ENCODE peak calls at places on chromosomes 7 and 10, in nine cellular contexts. X is pancreas; U is SK-N-SH; M is HCT116; Q is aorta; D is naive thymus-derived CD4-positive, alpha-beta T cell; O is SJSA1; F is heart left ventricle; E is adrenal gland. R is an unnamed sample.

GRCh38 chr7:47709051-47709450 is 127.1 kb upstream of the TNS3 start:
- DNase-seq in X (no peak), U (no peak), M (no peak), Q (no peak), D (no peak), O (no peak), F (no peak), E (no peak), R (no peak)

GRCh38 chr7:130845581-130846085 is 111.6 kb upstream of the KLF14 start:
- DNase-seq in X (no peak), U (no peak), M (peak; percentile 88), Q (no peak), D (no peak), O (peak; percentile 75), F (no peak), E (no peak), R (no peak)

GRCh38 chr10:68543004-68543918 is 15.9 kb upstream of the SLC25A16 start:
- DNase-seq in X (no peak), U (no peak), M (peak; percentile 48), Q (no peak), D (no peak), O (no peak), F (no peak), E (no peak), R (no peak)

GRCh38 chr7:48101880-48102448 is 12.9 kb downstream of the UPP1 start:
- DNase-seq in X (no peak), U (no peak), M (no peak), Q (no peak), D (no peak), O (no peak), F (no peak), E (no peak), R (no peak)

GRCh38 chr10:103890194-103890658 is 27.8 kb downstream of the STN1 start:
- DNase-seq in X (peak; percentile 62), U (no peak), M (peak; percentile 79), Q (no peak), D (no peak), O (no peak), F (no peak), E (peak; percentile 47), R (peak; percentile 35)

GRCh38 chr10:102418612-102419560 is at the start of gene PSD:
- DNase-seq in X (peak; percentile 35), U (peak; percentile 94), M (no peak), Q (no peak), D (no peak), O (no peak), F (no peak), E (peak; percentile 14), R (no peak)

GRCh38 chr10:44399478-44400451 is 14.9 kb upstream of the CXCL12 start:
- DNase-seq in X (no peak), U (no peak), M (no peak), Q (no peak), D (no peak), O (no peak), F (no peak), E (no peak), R (no peak)

GRCh38 chr10:46233101-46233500 is 53.7 kb upstream of the ANTXRL start:
- DNase-seq in X (no peak), U (no peak), M (no peak), Q (peak; percentile 26), D (no peak), O (no peak), F (peak; percentile 2), E (no peak), R (no peak)

GRCh38 chr10:51800725-51801455 is 101.5 kb upstream of the CSTF2T start:
- DNase-seq in X (no peak), U (no peak), M (no peak), Q (no peak), D (no peak), O (no peak), F (no peak), E (no peak), R (no peak)

GRCh38 chr7:87590578-87590977 is 10.1 kb downstream of the ABCB1 start:
- DNase-seq in X (no peak), U (no peak), M (no peak), Q (no peak), D (no peak), O (no peak), F (no peak), E (no peak), R (no peak)

GRCh38 chr7:87596136-87596535 is 4.5 kb downstream of the ABCB1 start:
- DNase-seq in X (no peak), U (peak; percentile 39), M (no peak), Q (no peak), D (no peak), O (no peak), F (no peak), E (no peak), R (no peak)

GRCh38 chr7:87592300-87592699 is 8.4 kb downstream of the ABCB1 start:
- DNase-seq in X (no peak), U (no peak), M (no peak), Q (no peak), D (no peak), O (no peak), F (no peak), E (no peak), R (no peak)

GRCh38 chr7:87589631-87590030 is 11.1 kb downstream of the ABCB1 start:
- DNase-seq in X (no peak), U (no peak), M (no peak), Q (no peak), D (no peak), O (no peak), F (no peak), E (no peak), R (no peak)

GRCh38 chr7:87591211-87591610 is 9.5 kb downstream of the ABCB1 start:
- DNase-seq in X (no peak), U (no peak), M (no peak), Q (no peak), D (no peak), O (no peak), F (no peak), E (no peak), R (no peak)
- H3K27me3 ChIP-seq in X (no peaks in the 10 kb centered on the region), U (no peaks in the 10 kb centered on the region), M (no peaks in the 10 kb centered on the region), Q (no peaks in the 10 kb centered on the region), D (no peaks in the 10 kb centered on the region), O (peaks cover 4% of the 10 kb centered on the region), F (no peaks in the 10 kb centered on the region), E (no peaks in the 10 kb centered on the region), R (no peaks in the 10 kb centered on the region)

DNA sequence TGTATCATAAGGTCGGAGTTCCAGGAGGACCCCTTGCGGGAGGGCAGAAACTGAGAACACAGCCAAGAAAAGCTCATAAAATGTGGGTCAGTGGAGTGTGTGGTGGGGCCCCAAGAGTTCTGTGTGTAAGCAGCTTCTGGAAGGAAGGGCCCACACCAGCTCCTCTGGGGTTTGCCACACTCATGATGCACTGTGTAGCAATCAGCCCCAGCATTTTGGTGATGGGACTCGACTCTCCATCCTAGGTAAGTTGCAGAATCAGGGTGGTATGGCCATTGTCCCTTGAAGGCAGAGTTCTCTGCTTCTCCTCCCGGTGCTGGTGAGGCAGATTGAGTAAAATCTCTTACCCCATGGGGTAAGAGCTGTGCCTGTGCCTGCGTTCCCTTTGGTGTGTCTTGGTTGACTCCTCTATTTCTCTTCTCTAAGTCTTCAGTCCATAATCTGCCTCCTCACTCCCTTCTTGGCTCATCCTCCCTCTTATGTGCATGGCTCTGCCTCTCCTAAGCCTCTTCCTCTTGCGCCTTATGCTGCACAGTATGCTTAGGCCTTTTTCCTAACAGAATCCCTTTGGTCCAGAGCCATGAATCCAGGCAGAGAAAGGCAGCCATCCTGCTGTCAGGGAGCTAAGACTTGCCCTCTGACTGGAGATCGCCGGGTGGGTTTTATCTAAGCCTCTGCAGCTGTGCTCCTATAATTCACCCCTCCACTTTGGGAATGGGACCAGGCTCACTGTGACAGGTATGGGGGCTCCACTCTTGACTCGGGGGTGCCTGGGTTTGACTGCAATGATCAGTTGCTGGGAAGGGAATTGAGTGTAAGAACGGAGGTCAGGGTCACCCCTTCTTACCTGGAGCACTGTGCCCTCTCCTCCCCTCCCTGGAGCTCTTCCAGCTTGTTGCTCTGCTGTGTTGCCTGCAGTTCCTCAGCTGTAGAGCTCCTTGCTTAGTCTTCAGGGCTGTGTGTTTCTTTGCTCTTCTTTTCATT is 17.8 kb downstream of the PRSS2 start:
- DNase-seq in X (no peak), U (no peak), M (no peak), Q (no peak), D (peak; percentile 23), O (no peak), F (no peak), E (no peak), R (no peak)
- H3K4me1 ChIP-seq in X (peaks cover 1% of the 10 kb centered on the region), U (no peaks in the 10 kb centered on the region), M (no peaks in the 10 kb centered on the region), Q (no peaks in the 10 kb centered on the region), D (peaks cover 14% of the 10 kb centered on the region), O (no peaks in the 10 kb centered on the region), F (no peaks in the 10 kb centered on the region), E (no peaks in the 10 kb centered on the region), R (no peaks in the 10 kb centered on the region)

DNA sequence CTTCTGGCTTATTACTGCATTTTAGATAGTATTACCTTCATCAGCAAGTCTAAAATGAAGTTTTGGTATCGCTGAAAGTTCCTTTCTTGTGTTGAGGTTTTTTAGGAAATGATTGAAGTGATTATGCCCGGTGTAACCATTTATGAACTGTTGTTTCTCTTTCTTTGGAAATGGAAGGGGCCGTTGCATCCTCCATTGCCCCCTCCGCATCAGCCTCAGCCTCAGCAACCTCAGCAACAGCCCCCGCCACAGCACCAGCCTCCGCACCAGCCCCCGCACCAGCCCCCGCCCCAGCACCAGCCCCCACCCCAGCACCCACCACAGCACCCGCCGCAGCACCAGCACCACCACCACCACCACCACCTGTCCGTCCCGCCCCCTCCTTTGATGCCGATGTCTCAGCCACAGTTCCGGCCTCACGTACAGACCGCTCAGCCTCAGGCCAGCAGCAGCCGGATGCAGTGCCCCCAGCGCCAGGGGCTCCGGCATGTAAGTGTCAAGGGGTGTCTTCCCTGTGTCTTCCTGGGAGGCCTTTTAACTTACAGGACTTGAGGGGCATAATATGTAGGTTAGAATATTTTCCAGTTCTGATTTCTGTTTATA is 72.6 kb downstream of the SHH start:
- DNase-seq in X (no peak), U (no peak), M (no peak), Q (no peak), D (peak; percentile 8), O (no peak), F (no peak), E (no peak), R (no peak)
- H3K27ac ChIP-seq in X (no peak overlapping the region), U (no peak overlapping the region), M (no peak overlapping the region), Q (no peak overlapping the region), D (no peak overlapping the region), O (no peak overlapping the region), F (no peak overlapping the region), E (no peak overlapping the region), R (no peak overlapping the region)

DNA sequence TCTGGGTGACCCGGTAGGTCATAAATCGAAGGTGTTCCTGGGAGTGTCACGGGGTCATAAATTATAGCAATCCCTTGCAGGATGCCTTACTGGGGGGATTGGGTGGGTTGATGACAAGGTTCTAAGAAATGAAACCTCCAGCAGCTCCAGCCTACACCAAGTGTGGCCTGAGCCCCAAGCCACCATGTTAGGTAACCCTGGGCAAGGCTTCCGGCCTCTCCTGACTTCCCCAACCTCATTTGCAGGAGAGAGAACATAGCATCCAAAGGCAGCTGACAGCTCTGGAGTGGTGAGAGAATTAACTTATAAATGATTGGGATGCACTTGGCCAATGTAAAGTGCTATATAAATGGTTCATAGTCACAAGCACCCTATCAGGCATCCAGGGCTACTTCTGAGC is 52.8 kb upstream of the TMEM273 start:
- DNase-seq in X (no peak), U (no peak), M (no peak), Q (no peak), D (no peak), O (no peak), F (no peak), E (no peak), R (no peak)
- H3K27me3 ChIP-seq in X (no peaks in the 10 kb centered on the region), U (no peaks in the 10 kb centered on the region), M (peaks cover 58% of the 10 kb centered on the region), Q (no peaks in the 10 kb centered on the region), D (no peaks in the 10 kb centered on the region), O (peaks cover 2% of the 10 kb centered on the region), F (no peaks in the 10 kb centered on the region), E (no peaks in the 10 kb centered on the region), R (no peaks in the 10 kb centered on the region)

GRCh38 chr7:35762781-35763180 is 38.1 kb upstream of the SEPTIN7 start:
- DNase-seq in X (no peak), U (no peak), M (no peak), Q (no peak), D (no peak), O (no peak), F (no peak), E (no peak), R (no peak)
- H3K4me1 ChIP-seq in X (no peaks in the 10 kb centered on the region), U (peaks cover 18% of the 10 kb centered on the region), M (no peaks in the 10 kb centered on the region), Q (peaks cover 12% of the 10 kb centered on the region), D (no peaks in the 10 kb centered on the region), O (no peaks in the 10 kb centered on the region), F (no peaks in the 10 kb centered on the region), E (no peaks in the 10 kb centered on the region), R (peaks cover 36% of the 10 kb centered on the region)

R was measured in left ventricle myocardium inferior.